ENCODE peak calls at places on chromosomes 7 and 10, in four cellular contexts. One of them, this sample, is unnamed.

GRCh38 chr10:16520900-16521299 is 779 bp downstream of the C1QL3 start:
- DNase-seq in fibroblast of lung: peak; percentile 14
- DNase-seq in kidney glomerular epithelial cell: no peak
- DNase-seq in iris pigment epithelial cell: peak; percentile 39
- DNase-seq in this sample: peak; percentile 46

GRCh38 chr10:70952921-70953320 is 64.6 kb upstream of the PCBD1 start:
- DNase-seq in fibroblast of lung: no peak
- DNase-seq in kidney glomerular epithelial cell: no peak
- DNase-seq in iris pigment epithelial cell: no peak
- DNase-seq in this sample: no peak

GRCh38 chr7:90973146-90973545 is 291.1 kb upstream of the FZD1 start:
- DNase-seq in kidney glomerular epithelial cell: no peak
- DNase-seq in iris pigment epithelial cell: peak; percentile 16
- DNase-seq in fibroblast of lung: peak; percentile 5
- DNase-seq in this sample: peak; percentile 15

GRCh38 chr10:6877351-6878066 is 297.4 kb upstream of the PRKCQ start:
- DNase-seq in fibroblast of lung: no peak
- DNase-seq in kidney glomerular epithelial cell: no peak
- DNase-seq in iris pigment epithelial cell: no peak
- DNase-seq in this sample: no peak

GRCh38 chr10:120415709-120416330 is 41.2 kb upstream of the PLPP4 start:
- DNase-seq in kidney glomerular epithelial cell: peak; percentile 96
- DNase-seq in fibroblast of lung: no peak
- DNase-seq in iris pigment epithelial cell: peak; percentile 89
- DNase-seq in this sample: peak; percentile 55

GRCh38 chr7:77200542-77200941 is 923 bp upstream of the FGL2 start:
- DNase-seq in fibroblast of lung: no peak
- DNase-seq in iris pigment epithelial cell: no peak
- DNase-seq in kidney glomerular epithelial cell: no peak
- DNase-seq in this sample: no peak

GRCh38 chr7:123823898-123824753 is 20.8 kb upstream of the HYAL4 start:
- DNase-seq in kidney glomerular epithelial cell: no peak
- DNase-seq in iris pigment epithelial cell: no peak
- DNase-seq in fibroblast of lung: no peak
- DNase-seq in this sample: no peak

GRCh38 chr7:36289833-36290661 is 99.6 kb upstream of the ANLN start:
- DNase-seq in fibroblast of lung: no peak
- DNase-seq in iris pigment epithelial cell: no peak
- DNase-seq in kidney glomerular epithelial cell: peak; percentile 48
- DNase-seq in this sample: no peak

GRCh38 chr7:23615331-23615730 is 18.1 kb downstream of the CCDC126 start:
- DNase-seq in kidney glomerular epithelial cell: no peak
- DNase-seq in fibroblast of lung: peak; percentile 9
- DNase-seq in iris pigment epithelial cell: peak; percentile 51
- DNase-seq in this sample: no peak

GRCh38 chr7:20299145-20299544 is 31.6 kb upstream of the ITGB8 start:
- DNase-seq in fibroblast of lung: no peak
- DNase-seq in iris pigment epithelial cell: no peak
- DNase-seq in kidney glomerular epithelial cell: no peak
- DNase-seq in this sample: no peak

GRCh38 chr10:4195214-4195613 is 410.2 kb upstream of the KLF6 start:
- DNase-seq in fibroblast of lung: peak; percentile 33
- DNase-seq in iris pigment epithelial cell: peak; percentile 39
- DNase-seq in kidney glomerular epithelial cell: peak; percentile 23
- DNase-seq in this sample: peak; percentile 29

GRCh38 chr10:30027057-30028005 is 32.1 kb downstream of the JCAD start:
- DNase-seq in iris pigment epithelial cell: peak; percentile 59
- DNase-seq in kidney glomerular epithelial cell: no peak
- DNase-seq in fibroblast of lung: no peak
- DNase-seq in this sample: peak; percentile 46

GRCh38 chr10:70681731-70682005 is 9.4 kb downstream of the ADAMTS14 start:
- DNase-seq in fibroblast of lung: no peak
- DNase-seq in kidney glomerular epithelial cell: no peak
- DNase-seq in iris pigment epithelial cell: no peak
- DNase-seq in this sample: no peak

GRCh38 chr7:127736511-127736910 is 84.5 kb downstream of the SND1 start:
- DNase-seq in fibroblast of lung: no peak
- DNase-seq in iris pigment epithelial cell: no peak
- DNase-seq in kidney glomerular epithelial cell: no peak
- DNase-seq in this sample: no peak

GRCh38 chr7:24966802-24967201 is 13.2 kb downstream of the OSBPL3 start:
- DNase-seq in iris pigment epithelial cell: peak; percentile 58
- DNase-seq in kidney glomerular epithelial cell: no peak
- DNase-seq in fibroblast of lung: peak; percentile 36
- DNase-seq in this sample: no peak

This sample was measured in lung microvascular endothelial cell.